ENCODE peak calls at places on chromosomes 11 and 22, in nine cellular contexts. G is left lung, E is PC-3, M is HCT116, V is Panc1, P is RWPE2, C is A549, O is body of pancreas, U is heart left ventricle. T is an unnamed sample. For H3K4me1, the result is how much of the 10 kb centered on the place peaks cover.

GRCh38 chr11:33000181-33000580 is 15.5 kb upstream of the DEPDC7 start:
- ATAC-seq in G (no peak), E (peak), M (no peak), V (no peak), P (peak), C (no peak), O (no peak), U (no peak), T (peak)

GRCh38 chr22:50473855-50474671 is 772 bp downstream of the SBF1 start:
- ATAC-seq in G (peak), E (peak), M (peak), V (peak), P (peak), C (peak), O (peak), U (peak), T (peak)

GRCh38 chr11:15006139-15006759 is 34.1 kb upstream of the CALCA start:
- ATAC-seq in G (no peak), E (peak), M (peak), V (peak), P (peak), C (peak), O (no peak), U (no peak), T (no peak)

GRCh38 chr11:126318642-126319373 is 14.9 kb downstream of the DCPS start:
- ATAC-seq in G (peak), E (peak), M (no peak), V (peak), P (peak), C (no peak), O (peak), U (peak), T (peak)

GRCh38 chr22:26023104-26023775 is 146.0 kb upstream of the SEZ6L start:
- ATAC-seq in G (no peak), E (no peak), M (no peak), V (no peak), P (no peak), C (no peak), O (no peak), U (no peak), T (no peak)

GRCh38 chr22:50260434-50260800 is 1.1 kb downstream of the MAPK12 start:
- ATAC-seq in G (no peak), E (peak), M (peak), V (no peak), P (peak), C (peak), O (no peak), U (no peak), T (no peak)

GRCh38 chr11:71432761-71433647 is 15.2 kb downstream of the DHCR7 start:
- ATAC-seq in G (peak), E (no peak), M (peak), V (no peak), P (peak), C (peak), O (no peak), U (peak), T (peak)

GRCh38 chr11:45285931-45286632 is at the start of gene SYT13:
- ATAC-seq in G (peak), E (no peak), M (no peak), V (peak), P (peak), C (peak), O (peak), U (peak), T (no peak)

GRCh38 chr11:8015753-8016239 is 28.7 kb downstream of the EIF3F start:
- ATAC-seq in G (no peak), E (no peak), M (no peak), V (no peak), P (peak), C (no peak), O (no peak), U (no peak), T (no peak)

GRCh38 chr11:130301002-130301401 is 13.7 kb downstream of the ZBTB44 start:
- ATAC-seq in G (no peak), E (no peak), M (no peak), V (no peak), P (no peak), C (no peak), O (no peak), U (no peak), T (no peak)

GRCh38 chr11:12285106-12285505 is 92.3 kb upstream of the PARVA start:
- ATAC-seq in G (no peak), E (peak), M (no peak), V (no peak), P (no peak), C (no peak), O (no peak), U (no peak), T (no peak)
- H3K4me1 ChIP-seq in G (under half), E (half or more), M (half or more), V (under half), P (under half), C (half or more), O (under half), U (under half), T (under half)

GRCh38 chr11:75567971-75568370 is 5.9 kb downstream of the SERPINH1 start:
- ATAC-seq in G (no peak), E (no peak), M (no peak), V (no peak), P (no peak), C (no peak), O (no peak), U (no peak), T (no peak)

GRCh38 chr11:75565221-75565814 is 3.3 kb downstream of the SERPINH1 start:
- ATAC-seq in G (peak), E (peak), M (no peak), V (no peak), P (peak), C (no peak), O (no peak), U (peak), T (peak)

GRCh38 chr11:75566763-75567279 is 4.8 kb downstream of the SERPINH1 start:
- ATAC-seq in G (no peak), E (no peak), M (no peak), V (no peak), P (no peak), C (no peak), O (no peak), U (no peak), T (no peak)

GRCh38 chr11:75563978-75564552 is 2.0 kb downstream of the SERPINH1 start:
- ATAC-seq in G (peak), E (no peak), M (no peak), V (no peak), P (peak), C (no peak), O (no peak), U (peak), T (peak)

DNA sequence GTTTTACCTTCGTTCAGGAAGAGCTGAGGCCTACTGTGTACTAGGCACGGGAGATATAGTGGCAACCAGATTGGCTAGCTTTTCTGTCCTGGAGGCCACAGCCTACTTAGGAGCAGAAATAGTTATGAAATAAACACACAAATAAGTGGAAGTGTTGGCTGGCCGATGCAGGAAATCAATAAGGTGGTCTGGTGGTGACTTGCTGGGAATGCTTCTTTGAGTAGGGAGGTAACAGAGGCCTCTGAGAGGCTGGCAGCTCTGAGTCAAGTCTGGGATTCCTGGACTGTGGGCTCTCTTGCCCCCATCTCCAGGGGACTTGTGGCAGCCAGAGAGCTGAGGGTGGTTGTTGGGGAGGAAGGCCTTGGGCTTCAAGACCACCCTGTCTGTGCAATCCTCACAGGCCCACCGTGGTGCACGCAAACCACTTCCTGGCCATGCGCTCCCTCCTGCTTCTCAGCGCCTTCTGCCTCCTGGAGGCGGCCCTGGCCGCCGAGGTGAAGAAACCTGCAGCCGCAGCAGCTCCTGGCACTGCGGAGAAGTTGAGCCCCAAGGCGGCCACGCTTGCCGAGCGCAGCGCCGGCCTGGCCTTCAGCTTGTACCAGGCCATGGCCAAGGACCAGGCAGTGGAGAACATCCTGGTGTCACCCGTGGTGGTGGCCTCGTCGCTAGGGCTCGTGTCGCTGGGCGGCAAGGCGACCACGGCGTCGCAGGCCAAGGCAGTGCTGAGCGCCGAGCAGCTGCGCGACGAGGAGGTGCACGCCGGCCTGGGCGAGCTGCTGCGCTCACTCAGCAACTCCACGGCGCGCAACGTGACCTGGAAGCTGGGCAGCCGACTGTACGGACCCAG is 4.1 kb downstream of the SERPINH1 start:
- ATAC-seq in G (no peak), E (no peak), M (no peak), V (no peak), P (no peak), C (no peak), O (no peak), U (no peak), T (no peak)
- H3K4me3 ChIP-seq in G (no peak), E (no peak), M (no peak), V (no peak), P (no peak), C (no peak), O (no peak), U (peak), T (no peak)

GRCh38 chr11:86570020-86570419 is 102.4 kb downstream of the ME3 start:
- ATAC-seq in G (no peak), E (peak), M (no peak), V (peak), P (peak), C (peak), O (no peak), U (no peak), T (no peak)

GRCh38 chr11:86569109-86569508 is 103.3 kb downstream of the ME3 start:
- ATAC-seq in G (no peak), E (no peak), M (no peak), V (no peak), P (no peak), C (no peak), O (no peak), U (no peak), T (no peak)

GRCh38 chr11:86570457-86570856 is 102.0 kb downstream of the ME3 start:
- ATAC-seq in G (no peak), E (no peak), M (no peak), V (peak), P (peak), C (no peak), O (no peak), U (no peak), T (no peak)

GRCh38 chr11:86574493-86575207 is 97.8 kb downstream of the ME3 start:
- ATAC-seq in G (no peak), E (no peak), M (no peak), V (no peak), P (no peak), C (no peak), O (no peak), U (no peak), T (no peak)

DNA sequence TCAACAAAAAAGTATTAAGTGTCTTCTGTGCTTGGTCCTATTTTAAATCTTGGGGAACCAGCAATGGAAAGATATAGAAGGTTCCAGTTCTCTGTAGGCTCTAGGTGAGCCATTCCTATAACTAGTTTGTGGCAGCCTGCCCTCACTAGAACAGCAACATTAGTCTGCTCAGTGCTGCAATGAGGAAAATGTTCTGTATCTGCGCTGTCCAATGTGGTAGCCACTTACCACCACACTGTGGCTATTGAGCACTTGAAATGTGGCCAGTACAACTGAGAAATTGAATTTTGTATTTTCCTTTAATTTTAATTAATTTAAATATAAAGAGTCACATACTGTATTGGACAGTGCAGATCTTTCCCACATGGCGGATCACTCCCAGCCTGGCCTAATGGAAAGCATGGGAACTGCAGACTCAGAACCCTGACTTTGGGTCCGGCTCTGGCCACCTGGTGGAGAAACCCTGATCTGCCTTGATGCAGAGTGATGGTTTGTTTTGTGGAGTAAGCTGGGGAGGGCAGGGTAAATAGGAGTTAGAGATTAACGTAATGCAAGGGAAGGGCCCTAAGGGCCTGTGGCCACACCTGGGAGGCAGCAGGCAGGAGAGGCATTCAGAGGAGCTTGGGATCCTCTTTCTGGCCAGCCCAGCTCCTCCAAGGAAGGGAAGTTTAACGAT is 101.0 kb downstream of the ME3 start:
- ATAC-seq in G (no peak), E (no peak), M (peak), V (peak), P (peak), C (peak), O (no peak), U (no peak), T (no peak)
- TF ChIP-seq CTCF in G (peak), E (peak), M (peak), V (peak), P (peak), C (peak), O (no peak), U (peak), T (no peak)

GRCh38 chr11:88204353-88204752 is 29.1 kb upstream of the RAB38 start:
- ATAC-seq in G (no peak), E (no peak), M (no peak), V (no peak), P (no peak), C (no peak), O (no peak), U (no peak), T (no peak)
- H3K4me1 ChIP-seq in G (under half), E (under half), M (under half), V (under half), P (under half), C (under half), O (under half), U (under half), T (under half)

DNA sequence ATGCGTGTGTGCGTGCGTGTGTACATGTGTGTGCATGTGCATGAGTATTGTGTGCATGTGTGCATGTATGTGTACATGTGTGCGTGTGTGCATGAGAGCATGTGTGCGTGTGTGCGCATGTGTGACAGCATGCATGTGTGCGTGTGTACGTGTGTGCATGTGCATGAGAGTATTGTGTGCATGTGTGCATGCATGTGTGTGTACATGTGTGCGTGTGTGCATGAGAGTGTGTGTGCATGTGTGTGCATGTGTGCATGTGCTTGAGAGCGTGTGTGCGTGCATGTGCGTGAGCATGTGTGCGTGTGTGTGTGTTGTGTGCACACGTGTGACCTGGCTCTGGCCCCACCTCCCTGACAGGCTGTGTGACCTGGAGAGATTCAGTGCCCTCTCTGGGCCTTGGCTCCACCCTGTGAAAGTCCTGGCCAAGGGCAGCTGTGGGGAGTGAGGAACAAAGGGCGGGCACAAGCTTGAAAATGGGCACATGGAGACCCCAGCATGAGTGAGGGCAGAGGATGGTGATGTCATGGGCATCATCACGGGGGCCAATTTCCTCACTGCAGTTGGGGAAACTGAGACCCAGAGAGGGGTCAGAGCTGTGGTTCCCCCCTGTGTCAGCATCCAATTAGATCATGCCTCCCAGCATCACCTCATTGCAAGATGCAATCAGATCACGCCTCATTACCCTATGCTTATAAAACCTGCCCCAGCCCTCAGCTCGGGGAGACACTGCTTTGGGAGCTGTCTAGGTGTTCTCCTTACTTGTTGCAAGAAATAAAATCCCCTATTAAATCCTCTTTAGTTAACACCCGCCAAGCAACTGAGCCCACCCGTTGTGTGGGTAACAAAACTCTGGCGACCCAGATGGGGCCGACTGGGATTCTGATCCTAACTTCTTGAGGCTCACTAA is 643 bp downstream of the ACY3 start:
- ATAC-seq in G (peak), E (no peak), M (peak), V (peak), P (no peak), C (no peak), O (peak), U (no peak), T (peak)
- H3K4me3 ChIP-seq in G (peak), E (no peak), M (peak), V (peak), P (no peak), C (peak), O (peak), U (no peak), T (peak)

GRCh38 chr22:17788023-17788330 is 13.7 kb upstream of the BID start:
- ATAC-seq in G (no peak), E (no peak), M (no peak), V (no peak), P (no peak), C (no peak), O (no peak), U (no peak), T (no peak)
- TF ChIP-seq CTCF in G (no peak), E (no peak), M (no peak), V (no peak), P (no peak), C (no peak), O (no peak), U (no peak), T (no peak)

GRCh38 chr11:92946707-92947106 is 22.7 kb upstream of the MTNR1B start:
- ATAC-seq in G (no peak), E (no peak), M (no peak), V (no peak), P (no peak), C (no peak), O (no peak), U (no peak), T (no peak)
- H3K4me1 ChIP-seq in G (under half), E (under half), M (under half), V (under half), P (under half), C (under half), O (under half), U (under half), T (under half)

DNA sequence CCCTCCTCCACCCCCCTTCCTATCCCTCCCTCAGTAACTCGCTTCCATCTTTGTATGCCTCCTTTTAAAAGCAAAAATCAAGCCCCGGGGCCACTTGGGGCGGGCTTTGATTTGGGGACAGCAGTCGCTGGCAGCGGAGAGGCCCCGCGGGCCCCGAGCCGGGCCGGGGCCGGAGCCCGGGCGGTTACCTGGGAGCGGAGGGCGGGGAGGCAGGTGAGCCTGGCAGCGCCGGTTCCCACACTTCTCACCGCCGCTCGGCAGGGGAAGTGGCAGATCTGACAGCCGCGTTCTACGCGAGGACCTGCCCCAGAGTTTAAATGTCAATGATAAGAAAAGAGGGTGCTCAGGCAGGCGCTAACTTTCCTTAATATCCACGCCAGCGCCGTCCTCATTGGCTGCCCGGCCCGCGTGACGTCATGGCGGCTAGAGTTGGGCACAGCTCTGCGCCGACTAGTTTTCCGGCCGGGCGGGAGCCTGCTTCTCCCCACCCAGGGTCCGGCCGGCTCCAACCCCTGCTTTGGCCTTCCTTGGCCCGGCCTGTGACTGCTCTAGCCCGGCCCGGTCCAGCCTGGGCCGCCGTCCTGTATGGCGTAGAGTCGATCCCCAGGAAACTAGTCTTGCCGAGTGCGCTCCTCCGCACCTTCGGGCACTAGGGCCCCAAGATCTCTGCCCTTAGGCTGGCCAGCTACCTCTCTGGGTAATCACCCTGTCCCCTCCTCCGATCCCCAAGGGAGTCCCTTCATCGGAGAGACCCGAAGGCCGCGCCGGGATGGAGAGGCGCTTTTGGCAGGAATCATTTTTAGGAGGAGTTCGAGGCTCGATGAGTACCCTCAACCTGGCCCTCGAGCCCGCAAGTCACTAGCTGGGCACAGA is 6.7 kb upstream of the PAX6 start:
- ATAC-seq in G (peak), E (no peak), M (peak), V (no peak), P (no peak), C (no peak), O (peak), U (peak), T (no peak)
- H3K4me3 ChIP-seq in G (no peak), E (no peak), M (peak), V (no peak), P (no peak), C (no peak), O (no peak), U (peak), T (peak)

GRCh38 chr11:43576834-43577521 is 103.6 kb upstream of the HSD17B12 start:
- ATAC-seq in G (peak), E (no peak), M (peak), V (no peak), P (no peak), C (no peak), O (no peak), U (peak), T (no peak)
- TF ChIP-seq CTCF in G (no peak), E (peak), M (no peak), V (peak), P (peak), C (no peak), O (no peak), U (peak), T (peak)

GRCh38 chr11:95832763-95833162 is 42.5 kb downstream of the CEP57 start:
- ATAC-seq in G (no peak), E (peak), M (no peak), V (no peak), P (no peak), C (no peak), O (no peak), U (no peak), T (no peak)
- H3K4me1 ChIP-seq in G (under half), E (under half), M (under half), V (under half), P (under half), C (under half), O (under half), U (under half), T (under half)